ENCODE peak calls at places on chromosomes 3 and 15, in seven cellular contexts. C is pons, O is body of pancreas, W is hippocampal formation, R is NCI-H1694, I is mesothelial cell of epicardium, L is mucosa of gallbladder. J is an unnamed sample.

GRCh38 chr3:157631468-157631867 is 128.3 kb upstream of the VEPH1 start:
- DNase-seq in C (no peak), O (no peak), W (no peak), R (no peak), I (no peak), L (no peak), J (no peak)

GRCh38 chr3:86982883-86983282 is 8.1 kb downstream of the VGLL3 start:
- DNase-seq in C (no peak), O (no peak), W (no peak), R (no peak), I (no peak), L (no peak), J (peak; percentile 64)

GRCh38 chr3:119145500-119146167 is at the start of gene TEX55:
- DNase-seq in C (peak; percentile 62), O (peak; percentile 27), W (no peak), R (peak; percentile 6), I (no peak), L (no peak), J (peak; percentile 5)

GRCh38 chr3:99825239-99825638 is 7.6 kb downstream of the CMSS1 start:
- DNase-seq in C (no peak), O (no peak), W (no peak), R (no peak), I (no peak), L (no peak), J (no peak)

GRCh38 chr3:177676947-177677587 is 479.8 kb upstream of the TBL1XR1 start:
- DNase-seq in C (no peak), O (peak; percentile 70), W (no peak), R (no peak), I (no peak), L (no peak), J (no peak)

GRCh38 chr15:25545017-25545416 is 106.2 kb upstream of the UBE3A start:
- DNase-seq in C (no peak), O (no peak), W (no peak), R (no peak), I (no peak), L (no peak), J (peak; percentile 23)

GRCh38 chr15:31399544-31400171 is 73.0 kb downstream of the KLF13 start:
- DNase-seq in C (no peak), O (no peak), W (no peak), R (no peak), I (no peak), L (no peak), J (no peak)

GRCh38 chr15:39588531-39589192 is 7.8 kb downstream of the THBS1 start:
- DNase-seq in C (no peak), O (no peak), W (no peak), R (no peak), I (no peak), L (no peak), J (no peak)

GRCh38 chr3:194522579-194523046 is 35.8 kb upstream of the ATP13A3 start:
- DNase-seq in C (no peak), O (no peak), W (no peak), R (no peak), I (no peak), L (no peak), J (no peak)

GRCh38 chr15:67863442-67863987 is 23.7 kb upstream of the RNU6-1 start:
- DNase-seq in C (peak; percentile 55), O (peak; percentile 80), W (peak; percentile 48), R (peak; percentile 16), I (peak; percentile 73), L (peak; percentile 65), J (no peak)

GRCh38 chr3:151362798-151363197 is 21.8 kb downstream of the P2RY12 start:
- DNase-seq in C (no peak), O (no peak), W (no peak), R (no peak), I (no peak), L (no peak), J (no peak)

GRCh38 chr3:40240921-40241320 is 68.6 kb upstream of the EIF1B start:
- DNase-seq in C (no peak), O (no peak), W (no peak), R (no peak), I (no peak), L (no peak), J (no peak)